ENCODE peak calls at places on chromosomes 16 and 17, in ten cellular contexts. One of them, this sample, is unnamed.

GRCh38 chr17:14205380-14205779 is 31.3 kb downstream of the CDRT15 start:
- DNase-seq in EL: no peak
- DNase-seq in activated effector memory CD4-positive, alpha-beta T cell treated with anti-CD3 and anti-CD28 coated beads, Interleukin-2, amount 50 U/mL, for 16 hours: no peak
- DNase-seq in LoVo: no peak
- DNase-seq in C1 segment of cervical spinal cord: no peak
- DNase-seq in GM23248: no peak
- DNase-seq in stimulated activated CD8-positive, alpha-beta memory T cell treated with anti-CD3 and anti-CD28 coated beads, Interleukin-7, amount 100 ng/mL, for 24 hours: no peak
- DNase-seq in islet precursor cell: no peak
- DNase-seq in HL-60: no peak
- DNase-seq in GM03348: no peak
- DNase-seq in this sample: no peak

GRCh38 chr17:27756467-27757371 is 43.6 kb downstream of the NOS2 start:
- DNase-seq in EL: peak
- DNase-seq in activated effector memory CD4-positive, alpha-beta T cell treated with anti-CD3 and anti-CD28 coated beads, Interleukin-2, amount 50 U/mL, for 16 hours: peak
- DNase-seq in LoVo: peak
- DNase-seq in C1 segment of cervical spinal cord: no peak
- DNase-seq in GM23248: peak
- DNase-seq in stimulated activated CD8-positive, alpha-beta memory T cell treated with anti-CD3 and anti-CD28 coated beads, Interleukin-7, amount 100 ng/mL, for 24 hours: peak
- DNase-seq in islet precursor cell: peak
- DNase-seq in HL-60: peak
- DNase-seq in GM03348: peak
- DNase-seq in this sample: peak

GRCh38 chr16:65281636-65282035 is 159.8 kb upstream of the CDH11 start:
- DNase-seq in EL: no peak
- DNase-seq in activated effector memory CD4-positive, alpha-beta T cell treated with anti-CD3 and anti-CD28 coated beads, Interleukin-2, amount 50 U/mL, for 16 hours: no peak
- DNase-seq in LoVo: no peak
- DNase-seq in C1 segment of cervical spinal cord: no peak
- DNase-seq in GM23248: no peak
- DNase-seq in stimulated activated CD8-positive, alpha-beta memory T cell treated with anti-CD3 and anti-CD28 coated beads, Interleukin-7, amount 100 ng/mL, for 24 hours: no peak
- DNase-seq in islet precursor cell: peak
- DNase-seq in HL-60: no peak
- DNase-seq in GM03348: no peak
- DNase-seq in this sample: no peak

GRCh38 chr16:56332464-56333079 is 92.8 kb downstream of the AMFR start:
- DNase-seq in EL: peak
- DNase-seq in activated effector memory CD4-positive, alpha-beta T cell treated with anti-CD3 and anti-CD28 coated beads, Interleukin-2, amount 50 U/mL, for 16 hours: no peak
- DNase-seq in LoVo: peak
- DNase-seq in C1 segment of cervical spinal cord: peak
- DNase-seq in GM23248: peak
- DNase-seq in stimulated activated CD8-positive, alpha-beta memory T cell treated with anti-CD3 and anti-CD28 coated beads, Interleukin-7, amount 100 ng/mL, for 24 hours: no peak
- DNase-seq in islet precursor cell: peak
- DNase-seq in HL-60: no peak
- DNase-seq in GM03348: peak
- DNase-seq in this sample: no peak

GRCh38 chr17:19707728-19708221 is 8.6 kb downstream of the SLC47A2 start:
- DNase-seq in EL: no peak
- DNase-seq in activated effector memory CD4-positive, alpha-beta T cell treated with anti-CD3 and anti-CD28 coated beads, Interleukin-2, amount 50 U/mL, for 16 hours: no peak
- DNase-seq in LoVo: no peak
- DNase-seq in C1 segment of cervical spinal cord: no peak
- DNase-seq in GM23248: no peak
- DNase-seq in stimulated activated CD8-positive, alpha-beta memory T cell treated with anti-CD3 and anti-CD28 coated beads, Interleukin-7, amount 100 ng/mL, for 24 hours: no peak
- DNase-seq in islet precursor cell: no peak
- DNase-seq in HL-60: no peak
- DNase-seq in GM03348: peak
- DNase-seq in this sample: no peak

GRCh38 chr17:32783602-32784001 is 93.3 kb downstream of the MYO1D start:
- DNase-seq in EL: peak
- DNase-seq in activated effector memory CD4-positive, alpha-beta T cell treated with anti-CD3 and anti-CD28 coated beads, Interleukin-2, amount 50 U/mL, for 16 hours: no peak
- DNase-seq in LoVo: peak
- DNase-seq in C1 segment of cervical spinal cord: no peak
- DNase-seq in GM23248: peak
- DNase-seq in stimulated activated CD8-positive, alpha-beta memory T cell treated with anti-CD3 and anti-CD28 coated beads, Interleukin-7, amount 100 ng/mL, for 24 hours: no peak
- DNase-seq in islet precursor cell: no peak
- DNase-seq in HL-60: peak
- DNase-seq in GM03348: peak
- DNase-seq in this sample: no peak

GRCh38 chr17:16940116-16940881 is 31.6 kb downstream of the TNFRSF13B start:
- DNase-seq in EL: no peak
- DNase-seq in activated effector memory CD4-positive, alpha-beta T cell treated with anti-CD3 and anti-CD28 coated beads, Interleukin-2, amount 50 U/mL, for 16 hours: peak
- DNase-seq in LoVo: no peak
- DNase-seq in C1 segment of cervical spinal cord: no peak
- DNase-seq in GM23248: no peak
- DNase-seq in stimulated activated CD8-positive, alpha-beta memory T cell treated with anti-CD3 and anti-CD28 coated beads, Interleukin-7, amount 100 ng/mL, for 24 hours: no peak
- DNase-seq in islet precursor cell: peak
- DNase-seq in HL-60: no peak
- DNase-seq in GM03348: no peak
- DNase-seq in this sample: no peak

GRCh38 chr16:59356709-59357108 is 622.6 kb upstream of the GOT2 start:
- DNase-seq in EL: no peak
- DNase-seq in activated effector memory CD4-positive, alpha-beta T cell treated with anti-CD3 and anti-CD28 coated beads, Interleukin-2, amount 50 U/mL, for 16 hours: no peak
- DNase-seq in LoVo: no peak
- DNase-seq in C1 segment of cervical spinal cord: no peak
- DNase-seq in GM23248: no peak
- DNase-seq in stimulated activated CD8-positive, alpha-beta memory T cell treated with anti-CD3 and anti-CD28 coated beads, Interleukin-7, amount 100 ng/mL, for 24 hours: no peak
- DNase-seq in islet precursor cell: peak
- DNase-seq in HL-60: no peak
- DNase-seq in GM03348: no peak
- DNase-seq in this sample: no peak

GRCh38 chr17:31744541-31744951 is 114.5 kb downstream of the COPRS start:
- DNase-seq in EL: no peak
- DNase-seq in activated effector memory CD4-positive, alpha-beta T cell treated with anti-CD3 and anti-CD28 coated beads, Interleukin-2, amount 50 U/mL, for 16 hours: no peak
- DNase-seq in LoVo: no peak
- DNase-seq in C1 segment of cervical spinal cord: no peak
- DNase-seq in GM23248: no peak
- DNase-seq in stimulated activated CD8-positive, alpha-beta memory T cell treated with anti-CD3 and anti-CD28 coated beads, Interleukin-7, amount 100 ng/mL, for 24 hours: no peak
- DNase-seq in islet precursor cell: no peak
- DNase-seq in HL-60: no peak
- DNase-seq in GM03348: no peak
- DNase-seq in this sample: no peak

GRCh38 chr17:80851277-80851925 is 140.2 kb upstream of the CHMP6 start:
- DNase-seq in EL: no peak
- DNase-seq in activated effector memory CD4-positive, alpha-beta T cell treated with anti-CD3 and anti-CD28 coated beads, Interleukin-2, amount 50 U/mL, for 16 hours: no peak
- DNase-seq in LoVo: no peak
- DNase-seq in C1 segment of cervical spinal cord: no peak
- DNase-seq in GM23248: no peak
- DNase-seq in stimulated activated CD8-positive, alpha-beta memory T cell treated with anti-CD3 and anti-CD28 coated beads, Interleukin-7, amount 100 ng/mL, for 24 hours: no peak
- DNase-seq in islet precursor cell: no peak
- DNase-seq in HL-60: no peak
- DNase-seq in GM03348: no peak
- DNase-seq in this sample: no peak

GRCh38 chr17:51152766-51153209 is 571 bp upstream of the NME1 start:
- DNase-seq in EL: peak
- DNase-seq in activated effector memory CD4-positive, alpha-beta T cell treated with anti-CD3 and anti-CD28 coated beads, Interleukin-2, amount 50 U/mL, for 16 hours: no peak
- DNase-seq in LoVo: peak
- DNase-seq in C1 segment of cervical spinal cord: no peak
- DNase-seq in GM23248: peak
- DNase-seq in stimulated activated CD8-positive, alpha-beta memory T cell treated with anti-CD3 and anti-CD28 coated beads, Interleukin-7, amount 100 ng/mL, for 24 hours: no peak
- DNase-seq in islet precursor cell: no peak
- DNase-seq in HL-60: no peak
- DNase-seq in GM03348: peak
- DNase-seq in this sample: no peak

GRCh38 chr16:48014349-48015135 is 141.3 kb downstream of the ABCC12 start:
- DNase-seq in EL: peak
- DNase-seq in activated effector memory CD4-positive, alpha-beta T cell treated with anti-CD3 and anti-CD28 coated beads, Interleukin-2, amount 50 U/mL, for 16 hours: no peak
- DNase-seq in LoVo: peak
- DNase-seq in C1 segment of cervical spinal cord: no peak
- DNase-seq in GM23248: peak
- DNase-seq in stimulated activated CD8-positive, alpha-beta memory T cell treated with anti-CD3 and anti-CD28 coated beads, Interleukin-7, amount 100 ng/mL, for 24 hours: no peak
- DNase-seq in islet precursor cell: peak
- DNase-seq in HL-60: no peak
- DNase-seq in GM03348: no peak
- DNase-seq in this sample: no peak

GRCh38 chr16:8571061-8571596 is 19.2 kb downstream of the TMEM114 start:
- DNase-seq in EL: peak
- DNase-seq in activated effector memory CD4-positive, alpha-beta T cell treated with anti-CD3 and anti-CD28 coated beads, Interleukin-2, amount 50 U/mL, for 16 hours: peak
- DNase-seq in LoVo: no peak
- DNase-seq in C1 segment of cervical spinal cord: no peak
- DNase-seq in GM23248: peak
- DNase-seq in stimulated activated CD8-positive, alpha-beta memory T cell treated with anti-CD3 and anti-CD28 coated beads, Interleukin-7, amount 100 ng/mL, for 24 hours: no peak
- DNase-seq in islet precursor cell: peak
- DNase-seq in HL-60: no peak
- DNase-seq in GM03348: peak
- DNase-seq in this sample: no peak

GRCh38 chr16:56774009-56774408 is 44.1 kb downstream of the NUP93 start:
- DNase-seq in EL: no peak
- DNase-seq in activated effector memory CD4-positive, alpha-beta T cell treated with anti-CD3 and anti-CD28 coated beads, Interleukin-2, amount 50 U/mL, for 16 hours: no peak
- DNase-seq in LoVo: no peak
- DNase-seq in C1 segment of cervical spinal cord: no peak
- DNase-seq in GM23248: no peak
- DNase-seq in stimulated activated CD8-positive, alpha-beta memory T cell treated with anti-CD3 and anti-CD28 coated beads, Interleukin-7, amount 100 ng/mL, for 24 hours: no peak
- DNase-seq in islet precursor cell: no peak
- DNase-seq in HL-60: no peak
- DNase-seq in GM03348: no peak
- DNase-seq in this sample: no peak

GRCh38 chr17:45287526-45288264 is 25.8 kb upstream of the SPATA32 start:
- DNase-seq in EL: peak
- DNase-seq in activated effector memory CD4-positive, alpha-beta T cell treated with anti-CD3 and anti-CD28 coated beads, Interleukin-2, amount 50 U/mL, for 16 hours: no peak
- DNase-seq in LoVo: no peak
- DNase-seq in C1 segment of cervical spinal cord: no peak
- DNase-seq in GM23248: no peak
- DNase-seq in stimulated activated CD8-positive, alpha-beta memory T cell treated with anti-CD3 and anti-CD28 coated beads, Interleukin-7, amount 100 ng/mL, for 24 hours: no peak
- DNase-seq in islet precursor cell: no peak
- DNase-seq in HL-60: no peak
- DNase-seq in GM03348: no peak
- DNase-seq in this sample: no peak

GRCh38 chr17:77034677-77035424 is 105.9 kb upstream of the SEC14L1 start:
- DNase-seq in EL: no peak
- DNase-seq in activated effector memory CD4-positive, alpha-beta T cell treated with anti-CD3 and anti-CD28 coated beads, Interleukin-2, amount 50 U/mL, for 16 hours: no peak
- DNase-seq in LoVo: no peak
- DNase-seq in C1 segment of cervical spinal cord: no peak
- DNase-seq in GM23248: no peak
- DNase-seq in stimulated activated CD8-positive, alpha-beta memory T cell treated with anti-CD3 and anti-CD28 coated beads, Interleukin-7, amount 100 ng/mL, for 24 hours: no peak
- DNase-seq in islet precursor cell: no peak
- DNase-seq in HL-60: no peak
- DNase-seq in GM03348: no peak
- DNase-seq in this sample: no peak

GRCh38 chr17:80598813-80599545 is 54.3 kb downstream of the RPTOR start:
- DNase-seq in EL: no peak
- DNase-seq in activated effector memory CD4-positive, alpha-beta T cell treated with anti-CD3 and anti-CD28 coated beads, Interleukin-2, amount 50 U/mL, for 16 hours: no peak
- DNase-seq in LoVo: no peak
- DNase-seq in C1 segment of cervical spinal cord: no peak
- DNase-seq in GM23248: no peak
- DNase-seq in stimulated activated CD8-positive, alpha-beta memory T cell treated with anti-CD3 and anti-CD28 coated beads, Interleukin-7, amount 100 ng/mL, for 24 hours: no peak
- DNase-seq in islet precursor cell: no peak
- DNase-seq in HL-60: no peak
- DNase-seq in GM03348: no peak
- DNase-seq in this sample: no peak

GRCh38 chr16:89633064-89633631 is 19.7 kb downstream of the DPEP1 start:
- DNase-seq in EL: peak
- DNase-seq in activated effector memory CD4-positive, alpha-beta T cell treated with anti-CD3 and anti-CD28 coated beads, Interleukin-2, amount 50 U/mL, for 16 hours: no peak
- DNase-seq in LoVo: peak
- DNase-seq in C1 segment of cervical spinal cord: no peak
- DNase-seq in GM23248: peak
- DNase-seq in stimulated activated CD8-positive, alpha-beta memory T cell treated with anti-CD3 and anti-CD28 coated beads, Interleukin-7, amount 100 ng/mL, for 24 hours: no peak
- DNase-seq in islet precursor cell: no peak
- DNase-seq in HL-60: no peak
- DNase-seq in GM03348: peak
- DNase-seq in this sample: no peak

GRCh38 chr17:29079887-29080286 is 36.9 kb downstream of the PIPOX start:
- DNase-seq in EL: no peak
- DNase-seq in activated effector memory CD4-positive, alpha-beta T cell treated with anti-CD3 and anti-CD28 coated beads, Interleukin-2, amount 50 U/mL, for 16 hours: no peak
- DNase-seq in LoVo: no peak
- DNase-seq in C1 segment of cervical spinal cord: no peak
- DNase-seq in GM23248: no peak
- DNase-seq in stimulated activated CD8-positive, alpha-beta memory T cell treated with anti-CD3 and anti-CD28 coated beads, Interleukin-7, amount 100 ng/mL, for 24 hours: no peak
- DNase-seq in islet precursor cell: no peak
- DNase-seq in HL-60: no peak
- DNase-seq in GM03348: no peak
- DNase-seq in this sample: no peak

GRCh38 chr17:66547170-66547865 is 244.9 kb downstream of the PRKCA start:
- DNase-seq in EL: peak
- DNase-seq in activated effector memory CD4-positive, alpha-beta T cell treated with anti-CD3 and anti-CD28 coated beads, Interleukin-2, amount 50 U/mL, for 16 hours: no peak
- DNase-seq in LoVo: no peak
- DNase-seq in C1 segment of cervical spinal cord: no peak
- DNase-seq in GM23248: peak
- DNase-seq in stimulated activated CD8-positive, alpha-beta memory T cell treated with anti-CD3 and anti-CD28 coated beads, Interleukin-7, amount 100 ng/mL, for 24 hours: no peak
- DNase-seq in islet precursor cell: peak
- DNase-seq in HL-60: no peak
- DNase-seq in GM03348: no peak
- DNase-seq in this sample: no peak

GRCh38 chr16:2507679-2508064 is 6.1 kb upstream of the ATP6V0C start:
- DNase-seq in EL: no peak
- DNase-seq in activated effector memory CD4-positive, alpha-beta T cell treated with anti-CD3 and anti-CD28 coated beads, Interleukin-2, amount 50 U/mL, for 16 hours: no peak
- DNase-seq in LoVo: no peak
- DNase-seq in C1 segment of cervical spinal cord: no peak
- DNase-seq in GM23248: no peak
- DNase-seq in stimulated activated CD8-positive, alpha-beta memory T cell treated with anti-CD3 and anti-CD28 coated beads, Interleukin-7, amount 100 ng/mL, for 24 hours: no peak
- DNase-seq in islet precursor cell: no peak
- DNase-seq in HL-60: peak
- DNase-seq in GM03348: no peak
- DNase-seq in this sample: no peak

GRCh38 chr17:68294196-68294555 is 2.9 kb downstream of the ARSG start:
- DNase-seq in EL: no peak
- DNase-seq in activated effector memory CD4-positive, alpha-beta T cell treated with anti-CD3 and anti-CD28 coated beads, Interleukin-2, amount 50 U/mL, for 16 hours: no peak
- DNase-seq in LoVo: no peak
- DNase-seq in C1 segment of cervical spinal cord: no peak
- DNase-seq in GM23248: no peak
- DNase-seq in stimulated activated CD8-positive, alpha-beta memory T cell treated with anti-CD3 and anti-CD28 coated beads, Interleukin-7, amount 100 ng/mL, for 24 hours: no peak
- DNase-seq in islet precursor cell: peak
- DNase-seq in HL-60: no peak
- DNase-seq in GM03348: no peak
- DNase-seq in this sample: no peak

GRCh38 chr17:61383689-61384201 is 15.9 kb upstream of the TBX2 start:
- DNase-seq in EL: no peak
- DNase-seq in activated effector memory CD4-positive, alpha-beta T cell treated with anti-CD3 and anti-CD28 coated beads, Interleukin-2, amount 50 U/mL, for 16 hours: no peak
- DNase-seq in LoVo: no peak
- DNase-seq in C1 segment of cervical spinal cord: no peak
- DNase-seq in GM23248: no peak
- DNase-seq in stimulated activated CD8-positive, alpha-beta memory T cell treated with anti-CD3 and anti-CD28 coated beads, Interleukin-7, amount 100 ng/mL, for 24 hours: no peak
- DNase-seq in islet precursor cell: no peak
- DNase-seq in HL-60: no peak
- DNase-seq in GM03348: no peak
- DNase-seq in this sample: no peak

GRCh38 chr16:23052908-23053580 is 96.2 kb downstream of the USP31 start:
- DNase-seq in EL: no peak
- DNase-seq in activated effector memory CD4-positive, alpha-beta T cell treated with anti-CD3 and anti-CD28 coated beads, Interleukin-2, amount 50 U/mL, for 16 hours: no peak
- DNase-seq in LoVo: no peak
- DNase-seq in C1 segment of cervical spinal cord: no peak
- DNase-seq in GM23248: no peak
- DNase-seq in stimulated activated CD8-positive, alpha-beta memory T cell treated with anti-CD3 and anti-CD28 coated beads, Interleukin-7, amount 100 ng/mL, for 24 hours: no peak
- DNase-seq in islet precursor cell: no peak
- DNase-seq in HL-60: no peak
- DNase-seq in GM03348: no peak
- DNase-seq in this sample: no peak

GRCh38 chr17:41593306-41594095 is 6.8 kb upstream of the KRT14 start:
- DNase-seq in EL: no peak
- DNase-seq in activated effector memory CD4-positive, alpha-beta T cell treated with anti-CD3 and anti-CD28 coated beads, Interleukin-2, amount 50 U/mL, for 16 hours: peak
- DNase-seq in LoVo: no peak
- DNase-seq in C1 segment of cervical spinal cord: no peak
- DNase-seq in GM23248: no peak
- DNase-seq in stimulated activated CD8-positive, alpha-beta memory T cell treated with anti-CD3 and anti-CD28 coated beads, Interleukin-7, amount 100 ng/mL, for 24 hours: no peak
- DNase-seq in islet precursor cell: peak
- DNase-seq in HL-60: no peak
- DNase-seq in GM03348: no peak
- DNase-seq in this sample: no peak

GRCh38 chr17:7478276-7479138 is 924 bp downstream of the ZBTB4 start:
- DNase-seq in EL: peak
- DNase-seq in activated effector memory CD4-positive, alpha-beta T cell treated with anti-CD3 and anti-CD28 coated beads, Interleukin-2, amount 50 U/mL, for 16 hours: peak
- DNase-seq in LoVo: no peak
- DNase-seq in C1 segment of cervical spinal cord: peak
- DNase-seq in GM23248: peak
- DNase-seq in stimulated activated CD8-positive, alpha-beta memory T cell treated with anti-CD3 and anti-CD28 coated beads, Interleukin-7, amount 100 ng/mL, for 24 hours: no peak
- DNase-seq in islet precursor cell: no peak
- DNase-seq in HL-60: no peak
- DNase-seq in GM03348: peak
- DNase-seq in this sample: peak

GRCh38 chr17:65061621-65062020 is 5.1 kb upstream of the GNA13 start:
- DNase-seq in EL: no peak
- DNase-seq in activated effector memory CD4-positive, alpha-beta T cell treated with anti-CD3 and anti-CD28 coated beads, Interleukin-2, amount 50 U/mL, for 16 hours: no peak
- DNase-seq in LoVo: no peak
- DNase-seq in C1 segment of cervical spinal cord: no peak
- DNase-seq in GM23248: no peak
- DNase-seq in stimulated activated CD8-positive, alpha-beta memory T cell treated with anti-CD3 and anti-CD28 coated beads, Interleukin-7, amount 100 ng/mL, for 24 hours: no peak
- DNase-seq in islet precursor cell: no peak
- DNase-seq in HL-60: no peak
- DNase-seq in GM03348: no peak
- DNase-seq in this sample: no peak

GRCh38 chr16:11972128-11972527 is 4.4 kb upstream of the SNX29 start:
- DNase-seq in EL: no peak
- DNase-seq in activated effector memory CD4-positive, alpha-beta T cell treated with anti-CD3 and anti-CD28 coated beads, Interleukin-2, amount 50 U/mL, for 16 hours: no peak
- DNase-seq in LoVo: peak
- DNase-seq in C1 segment of cervical spinal cord: no peak
- DNase-seq in GM23248: peak
- DNase-seq in stimulated activated CD8-positive, alpha-beta memory T cell treated with anti-CD3 and anti-CD28 coated beads, Interleukin-7, amount 100 ng/mL, for 24 hours: no peak
- DNase-seq in islet precursor cell: no peak
- DNase-seq in HL-60: no peak
- DNase-seq in GM03348: no peak
- DNase-seq in this sample: no peak

This sample was measured in activated naive CD8-positive, alpha-beta T cell treated with anti-CD3 and anti-CD28 coated beads, Interleukin-2, amount 50 U/mL, for 24 hours.